ENCODE peak calls at places on chromosome 12, in four cellular contexts. One of them, this sample, is unnamed.

GRCh38 chr12:1544991-1545700 is 49.2 kb downstream of the FBXL14 start:
- DNase-seq in nephron progenitor cell: no peak
- DNase-seq in choroid plexus epithelial cell: peak
- DNase-seq in body of pancreas: no peak
- DNase-seq in this sample: no peak

GRCh38 chr12:116144384-116144783 is 133.1 kb downstream of the MED13L start:
- DNase-seq in body of pancreas: no peak
- DNase-seq in choroid plexus epithelial cell: no peak
- DNase-seq in nephron progenitor cell: no peak
- DNase-seq in this sample: no peak

GRCh38 chr12:40515041-40515825 is 177.0 kb upstream of the CNTN1 start:
- DNase-seq in body of pancreas: no peak
- DNase-seq in choroid plexus epithelial cell: no peak
- DNase-seq in nephron progenitor cell: no peak
- DNase-seq in this sample: no peak

GRCh38 chr12:54394281-54394719 is 9.8 kb upstream of the ZNF385A start:
- DNase-seq in choroid plexus epithelial cell: peak
- DNase-seq in body of pancreas: peak
- DNase-seq in nephron progenitor cell: peak
- DNase-seq in this sample: no peak

GRCh38 chr12:122917508-122918227 is 21.7 kb upstream of the VPS37B start:
- DNase-seq in body of pancreas: peak
- DNase-seq in nephron progenitor cell: no peak
- DNase-seq in choroid plexus epithelial cell: peak
- DNase-seq in this sample: no peak

GRCh38 chr12:2348477-2348852 is 295.7 kb downstream of the CACNA1C start:
- DNase-seq in choroid plexus epithelial cell: no peak
- DNase-seq in body of pancreas: no peak
- DNase-seq in nephron progenitor cell: no peak
- DNase-seq in this sample: no peak

GRCh38 chr12:91272456-91273063 is 89.9 kb upstream of the DCN start:
- DNase-seq in choroid plexus epithelial cell: peak
- DNase-seq in body of pancreas: peak
- DNase-seq in nephron progenitor cell: no peak
- DNase-seq in this sample: no peak

GRCh38 chr12:89373772-89374572 is 21.7 kb upstream of the DUSP6 start:
- DNase-seq in nephron progenitor cell: no peak
- DNase-seq in choroid plexus epithelial cell: peak
- DNase-seq in body of pancreas: peak
- DNase-seq in this sample: no peak

GRCh38 chr12:96073346-96074336 is 38.3 kb upstream of the LTA4H start:
- DNase-seq in body of pancreas: no peak
- DNase-seq in nephron progenitor cell: no peak
- DNase-seq in choroid plexus epithelial cell: no peak
- DNase-seq in this sample: no peak

GRCh38 chr12:90546511-90546910 is 408.5 kb downstream of the CCER1 start:
- DNase-seq in body of pancreas: no peak
- DNase-seq in choroid plexus epithelial cell: no peak
- DNase-seq in nephron progenitor cell: no peak
- DNase-seq in this sample: no peak

GRCh38 chr12:16323010-16323409 is 24.4 kb upstream of the MGST1 start:
- DNase-seq in body of pancreas: no peak
- DNase-seq in choroid plexus epithelial cell: peak
- DNase-seq in nephron progenitor cell: no peak
- DNase-seq in this sample: no peak

GRCh38 chr12:109739747-109740693 is 26.4 kb downstream of the FAM222A start:
- DNase-seq in body of pancreas: peak
- DNase-seq in choroid plexus epithelial cell: no peak
- DNase-seq in nephron progenitor cell: peak
- DNase-seq in this sample: peak

GRCh38 chr12:1553546-1553945 is 40.8 kb downstream of the FBXL14 start:
- DNase-seq in choroid plexus epithelial cell: no peak
- DNase-seq in body of pancreas: no peak
- DNase-seq in nephron progenitor cell: no peak
- DNase-seq in this sample: no peak

GRCh38 chr12:60262378-60262777 is 666.5 kb downstream of the SLC16A7 start:
- DNase-seq in choroid plexus epithelial cell: no peak
- DNase-seq in nephron progenitor cell: no peak
- DNase-seq in body of pancreas: no peak
- DNase-seq in this sample: no peak

GRCh38 chr12:60259241-60259640 is 663.4 kb downstream of the SLC16A7 start:
- DNase-seq in nephron progenitor cell: no peak
- DNase-seq in choroid plexus epithelial cell: no peak
- DNase-seq in body of pancreas: no peak
- DNase-seq in this sample: no peak

GRCh38 chr12:60255044-60255443 is 659.2 kb downstream of the SLC16A7 start:
- DNase-seq in choroid plexus epithelial cell: no peak
- DNase-seq in nephron progenitor cell: no peak
- DNase-seq in body of pancreas: no peak
- DNase-seq in this sample: no peak

DNA sequence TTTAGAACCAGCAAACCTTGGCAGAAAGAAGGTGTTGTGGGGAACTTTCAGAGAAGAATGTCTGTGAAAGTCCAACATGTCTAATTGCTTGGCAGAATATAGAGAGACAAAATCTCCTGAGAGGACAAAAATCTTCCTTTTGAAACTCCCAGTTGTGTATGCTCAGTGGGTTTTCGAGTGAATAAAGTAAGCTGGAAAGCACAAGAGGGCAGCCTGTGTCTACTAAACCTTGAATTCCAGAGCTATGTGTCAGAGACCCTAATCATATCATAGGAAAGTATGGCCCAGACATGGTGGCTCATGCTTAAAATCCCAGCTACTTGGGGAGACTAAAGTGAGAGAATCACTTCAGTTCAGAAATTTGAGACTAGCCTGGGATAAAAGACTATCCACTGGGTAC is 661.2 kb downstream of the SLC16A7 start:
- DNase-seq in nephron progenitor cell: no peak
- DNase-seq in choroid plexus epithelial cell: peak
- DNase-seq in body of pancreas: no peak
- DNase-seq in this sample: no peak
- TF ChIP-seq CTCF in nephron progenitor cell: no peak
- TF ChIP-seq CTCF in choroid plexus epithelial cell: peak
- TF ChIP-seq CTCF in body of pancreas: no peak
- TF ChIP-seq CTCF in this sample: no peak

GRCh38 chr12:47900480-47901129 is 4.2 kb downstream of the VDR start:
- DNase-seq in body of pancreas: peak
- DNase-seq in choroid plexus epithelial cell: peak
- DNase-seq in nephron progenitor cell: no peak
- DNase-seq in this sample: no peak
- TF ChIP-seq CTCF in body of pancreas: peak
- TF ChIP-seq CTCF in choroid plexus epithelial cell: no peak
- TF ChIP-seq CTCF in nephron progenitor cell: no peak
- TF ChIP-seq CTCF in this sample: no peak

GRCh38 chr12:14422516-14423230 is 57.2 kb downstream of the ATF7IP start:
- DNase-seq in body of pancreas: no peak
- DNase-seq in choroid plexus epithelial cell: no peak
- DNase-seq in nephron progenitor cell: no peak
- DNase-seq in this sample: no peak

GRCh38 chr12:14417717-14418116 is 52.2 kb downstream of the ATF7IP start:
- DNase-seq in body of pancreas: peak
- DNase-seq in nephron progenitor cell: peak
- DNase-seq in choroid plexus epithelial cell: peak
- DNase-seq in this sample: no peak

GRCh38 chr12:14416658-14417057 is 51.2 kb downstream of the ATF7IP start:
- DNase-seq in body of pancreas: peak
- DNase-seq in choroid plexus epithelial cell: peak
- DNase-seq in nephron progenitor cell: no peak
- DNase-seq in this sample: no peak

GRCh38 chr12:14418526-14418925 is 53.0 kb downstream of the ATF7IP start:
- DNase-seq in body of pancreas: no peak
- DNase-seq in choroid plexus epithelial cell: peak
- DNase-seq in nephron progenitor cell: no peak
- DNase-seq in this sample: no peak
- TF ChIP-seq CTCF in body of pancreas: peak
- TF ChIP-seq CTCF in choroid plexus epithelial cell: peak
- TF ChIP-seq CTCF in nephron progenitor cell: no peak
- TF ChIP-seq CTCF in this sample: no peak

DNA sequence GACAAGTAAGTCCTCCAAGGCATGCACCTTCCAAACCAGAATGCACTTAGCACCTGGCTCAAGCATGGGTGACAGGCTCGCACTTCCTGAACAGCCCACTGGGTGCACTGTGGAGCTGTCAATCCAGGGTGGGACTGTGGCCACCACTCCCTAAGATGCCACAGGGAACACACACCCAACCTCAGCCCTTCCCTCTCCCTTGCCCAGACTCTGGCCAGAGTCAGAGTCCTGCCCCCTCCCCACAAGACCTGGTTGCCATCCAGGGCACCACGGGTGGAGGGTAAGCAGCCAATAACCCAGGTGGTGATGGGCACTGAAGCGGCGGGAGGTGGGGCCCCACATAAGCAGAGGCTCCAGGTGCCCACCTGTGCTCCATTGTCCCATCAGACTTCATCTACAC is 160.6 kb downstream of the MYRFL start:
- DNase-seq in choroid plexus epithelial cell: peak
- DNase-seq in body of pancreas: no peak
- DNase-seq in nephron progenitor cell: peak
- DNase-seq in this sample: no peak
- TF ChIP-seq CTCF in choroid plexus epithelial cell: peak
- TF ChIP-seq CTCF in body of pancreas: no peak
- TF ChIP-seq CTCF in nephron progenitor cell: no peak
- TF ChIP-seq CTCF in this sample: no peak

DNA sequence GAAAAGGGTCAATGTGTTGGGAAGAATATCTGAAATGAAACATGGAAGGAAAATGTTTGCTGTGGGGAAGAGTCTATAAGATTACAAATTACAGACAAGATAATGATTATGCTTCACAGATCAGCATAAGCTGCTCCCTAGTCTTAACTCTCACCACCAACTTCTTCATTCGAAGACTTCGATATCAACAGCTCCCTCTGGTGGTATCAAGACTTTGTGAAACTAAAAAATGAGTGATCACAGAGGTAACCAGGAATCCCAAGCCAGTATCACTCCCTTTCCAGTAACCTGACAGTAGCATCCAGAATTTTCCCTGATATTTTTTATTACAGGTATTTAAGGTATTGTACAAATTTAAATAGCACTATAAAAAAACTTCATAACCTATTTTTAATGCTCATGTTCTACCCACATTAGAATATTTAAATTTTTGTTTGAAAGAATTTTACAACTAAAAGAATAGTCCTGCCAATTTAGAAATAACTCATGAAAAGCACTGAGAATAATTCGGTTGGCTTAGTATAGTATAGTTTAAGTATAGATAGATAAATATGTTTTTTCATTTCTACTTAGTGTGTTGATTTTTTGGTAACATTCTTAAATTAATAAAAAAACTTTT is 84.4 kb downstream of the C2CD5 start:
- DNase-seq in nephron progenitor cell: peak
- DNase-seq in body of pancreas: no peak
- DNase-seq in choroid plexus epithelial cell: peak
- DNase-seq in this sample: no peak
- TF ChIP-seq CTCF in nephron progenitor cell: peak
- TF ChIP-seq CTCF in body of pancreas: peak
- TF ChIP-seq CTCF in choroid plexus epithelial cell: peak
- TF ChIP-seq CTCF in this sample: peak

GRCh38 chr12:5088586-5089264 is 45.0 kb downstream of the KCNA5 start:
- DNase-seq in body of pancreas: no peak
- DNase-seq in choroid plexus epithelial cell: peak
- DNase-seq in nephron progenitor cell: no peak
- DNase-seq in this sample: no peak

GRCh38 chr12:5081016-5081415 is 37.3 kb downstream of the KCNA5 start:
- DNase-seq in choroid plexus epithelial cell: no peak
- DNase-seq in nephron progenitor cell: peak
- DNase-seq in body of pancreas: no peak
- DNase-seq in this sample: no peak

GRCh38 chr12:5087831-5088554 is 44.3 kb downstream of the KCNA5 start:
- DNase-seq in body of pancreas: no peak
- DNase-seq in choroid plexus epithelial cell: no peak
- DNase-seq in nephron progenitor cell: no peak
- DNase-seq in this sample: no peak

GRCh38 chr12:5085896-5086295 is 42.2 kb downstream of the KCNA5 start:
- DNase-seq in nephron progenitor cell: no peak
- DNase-seq in body of pancreas: no peak
- DNase-seq in choroid plexus epithelial cell: peak
- DNase-seq in this sample: no peak

DNA sequence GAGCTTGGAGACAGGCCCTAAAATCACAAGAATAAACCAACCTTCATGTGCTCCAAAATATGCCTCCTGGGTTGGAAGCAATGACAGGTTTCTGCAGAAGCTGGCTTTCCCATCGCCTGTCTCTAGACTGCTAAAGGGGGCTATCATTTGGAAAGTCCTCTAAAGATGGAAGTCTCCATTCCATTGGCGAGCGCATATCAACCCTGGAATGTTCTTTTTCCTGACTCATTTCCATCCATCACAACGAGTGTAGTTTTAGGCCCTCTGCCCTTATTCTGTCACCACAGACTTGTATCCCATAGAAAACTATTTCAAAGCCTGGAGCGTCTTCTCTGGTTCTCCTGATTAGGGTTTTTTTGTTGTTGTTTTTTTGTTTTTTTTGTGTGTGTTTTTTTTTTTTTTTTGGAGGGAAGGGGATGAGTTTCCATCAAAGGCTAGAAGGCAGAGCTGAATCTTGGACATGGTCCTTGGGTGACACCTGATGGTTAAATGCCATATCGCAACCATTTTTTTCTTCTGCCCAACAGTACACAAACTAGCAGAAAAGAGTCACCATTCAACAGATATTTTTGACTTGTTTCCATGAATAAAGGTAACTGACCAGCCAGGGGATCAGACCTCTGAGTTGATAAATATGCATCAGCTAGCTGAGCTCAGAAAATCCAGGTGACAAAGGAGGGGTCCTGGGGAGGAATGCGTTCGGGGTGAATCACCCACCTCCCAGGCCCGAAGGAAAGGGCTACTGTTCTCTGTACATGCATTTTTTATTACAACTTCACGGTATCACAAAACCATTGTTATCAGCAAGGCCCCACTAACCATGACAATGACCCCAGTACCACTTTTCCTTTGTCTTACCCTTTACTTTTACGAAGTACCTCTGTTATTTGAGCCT is 40.5 kb downstream of the KCNA5 start:
- DNase-seq in body of pancreas: peak
- DNase-seq in choroid plexus epithelial cell: peak
- DNase-seq in nephron progenitor cell: peak
- DNase-seq in this sample: no peak
- TF ChIP-seq CTCF in body of pancreas: peak
- TF ChIP-seq CTCF in choroid plexus epithelial cell: peak
- TF ChIP-seq CTCF in nephron progenitor cell: peak
- TF ChIP-seq CTCF in this sample: no peak

DNA sequence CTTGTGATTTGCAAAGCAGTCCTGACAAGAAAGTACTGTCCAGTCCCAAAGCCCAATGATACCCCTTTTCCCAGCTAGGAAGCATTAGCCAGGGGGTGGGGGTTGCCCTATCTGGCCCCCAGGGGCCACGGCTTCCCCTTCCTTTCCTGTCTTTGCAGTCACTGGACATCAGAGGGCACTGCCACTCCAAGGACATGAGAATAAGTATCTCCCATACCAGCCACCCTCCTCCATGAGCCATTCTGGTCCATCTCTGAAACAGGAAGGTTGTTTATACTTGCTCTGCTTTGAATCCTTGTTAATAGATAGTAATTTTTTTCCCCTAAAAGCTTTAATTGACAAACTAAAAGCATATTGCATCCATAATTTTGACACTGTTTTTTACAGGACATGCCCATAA is 29.7 kb downstream of the RBM19 start:
- DNase-seq in nephron progenitor cell: no peak
- DNase-seq in choroid plexus epithelial cell: no peak
- DNase-seq in body of pancreas: no peak
- DNase-seq in this sample: no peak
- TF ChIP-seq CTCF in nephron progenitor cell: no peak
- TF ChIP-seq CTCF in choroid plexus epithelial cell: no peak
- TF ChIP-seq CTCF in body of pancreas: no peak
- TF ChIP-seq CTCF in this sample: no peak

This sample was measured in activated B cell treated with CpG ODN at 0.5 μM for 24 hours.